ENCODE peak calls at places on chromosomes 1 and 21, in seven cellular contexts. K, M, W, C, N, V and R are unnamed samples.

GRCh38 chr1:209634005-209634737 is 18.1 kb downstream of the LAMB3 start:
- DNase-seq in K (no peak), M (no peak), W (no peak), C (no peak), N (no peak), V (no peak), R (no peak)

GRCh38 chr1:91751281-91751680 is 134.7 kb downstream of the TGFBR3 start:
- DNase-seq in K (no peak), M (no peak), W (no peak), C (no peak), N (no peak), V (no peak), R (peak)

GRCh38 chr21:39348355-39349210 is at the start of gene HMGN1:
- DNase-seq in K (peak), M (peak), W (peak), C (peak), N (peak), V (peak), R (peak)

GRCh38 chr1:182337736-182338571 is 53.6 kb downstream of the GLUL start:
- DNase-seq in K (no peak), M (no peak), W (no peak), C (no peak), N (no peak), V (no peak), R (peak)

GRCh38 chr1:244010191-244010590 is 40.9 kb upstream of the ZBTB18 start:
- DNase-seq in K (no peak), M (peak), W (no peak), C (no peak), N (peak), V (no peak), R (no peak)

GRCh38 chr1:164617607-164618564 is 58.9 kb downstream of the PBX1 start:
- DNase-seq in K (peak), M (peak), W (no peak), C (peak), N (no peak), V (no peak), R (peak)

GRCh38 chr21:46098303-46099141 is 610 bp downstream of the COL6A2 start:
- DNase-seq in K (no peak), M (no peak), W (no peak), C (peak), N (no peak), V (peak), R (peak)

GRCh38 chr21:42461881-42462877 is 33.8 kb downstream of the RSPH1 start:
- DNase-seq in K (peak), M (no peak), W (no peak), C (no peak), N (no peak), V (no peak), R (no peak)

GRCh38 chr1:199667079-199667478 is 360.4 kb upstream of the NR5A2 start:
- DNase-seq in K (no peak), M (no peak), W (no peak), C (no peak), N (no peak), V (no peak), R (no peak)

GRCh38 chr1:30381671-30382365 is 341.6 kb downstream of the MATN1 start:
- DNase-seq in K (no peak), M (no peak), W (no peak), C (no peak), N (no peak), V (no peak), R (no peak)

GRCh38 chr1:245444181-245444580 is 289.4 kb downstream of the KIF26B start:
- DNase-seq in K (no peak), M (no peak), W (no peak), C (no peak), N (no peak), V (no peak), R (no peak)

GRCh38 chr1:50332941-50333594 is 90.2 kb downstream of the DMRTA2 start:
- DNase-seq in K (no peak), M (peak), W (peak), C (peak), N (peak), V (peak), R (peak)

GRCh38 chr21:35239811-35240219 is 190.7 kb upstream of the RUNX1 start:
- DNase-seq in K (peak), M (peak), W (no peak), C (no peak), N (no peak), V (no peak), R (no peak)

GRCh38 chr1:163069142-163069541 is at the start of gene RGS4:
- DNase-seq in K (peak), M (peak), W (peak), C (peak), N (no peak), V (no peak), R (peak)

GRCh38 chr1:40381268-40382109 is 8.0 kb downstream of the SMAP2 start:
- DNase-seq in K (no peak), M (no peak), W (no peak), C (no peak), N (no peak), V (no peak), R (no peak)

GRCh38 chr21:31136891-31137290 is 98.6 kb upstream of the KRTAP19-8 start:
- DNase-seq in K (no peak), M (no peak), W (peak), C (no peak), N (no peak), V (no peak), R (no peak)

GRCh38 chr1:223834660-223835263 is 11.0 kb downstream of the TP53BP2 start:
- DNase-seq in K (no peak), M (no peak), W (no peak), C (no peak), N (no peak), V (no peak), R (peak)

GRCh38 chr1:21568006-21568746 is 59.0 kb downstream of the ALPL start:
- DNase-seq in K (no peak), M (no peak), W (no peak), C (no peak), N (no peak), V (no peak), R (peak)

GRCh38 chr1:66731462-66731861 is 20.8 kb upstream of the DYNLT5 start:
- DNase-seq in K (no peak), M (no peak), W (no peak), C (no peak), N (no peak), V (no peak), R (no peak)

GRCh38 chr1:235659186-235659771 is 9.7 kb upstream of the GNG4 start:
- DNase-seq in K (no peak), M (no peak), W (no peak), C (no peak), N (no peak), V (no peak), R (no peak)

GRCh38 chr1:10078494-10078893 is 45.7 kb downstream of the UBE4B start:
- DNase-seq in K (no peak), M (no peak), W (no peak), C (no peak), N (no peak), V (no peak), R (no peak)

GRCh38 chr1:66380452-66381212 is 153.3 kb upstream of the SGIP1 start:
- DNase-seq in K (no peak), M (no peak), W (no peak), C (no peak), N (no peak), V (no peak), R (peak)

GRCh38 chr1:28170036-28170596 is 6.4 kb downstream of the PTAFR start:
- DNase-seq in K (no peak), M (no peak), W (no peak), C (no peak), N (no peak), V (no peak), R (no peak)

GRCh38 chr1:92792340-92792782 is 7.5 kb upstream of the EVI5 start:
- DNase-seq in K (no peak), M (no peak), W (no peak), C (no peak), N (no peak), V (no peak), R (no peak)

GRCh38 chr1:157496121-157496526 is 56.2 kb downstream of the FCRL5 start:
- DNase-seq in K (no peak), M (peak), W (peak), C (peak), N (no peak), V (no peak), R (peak)

GRCh38 chr1:198156111-198156744 is 570 bp upstream of the NEK7 start:
- DNase-seq in K (peak), M (peak), W (no peak), C (peak), N (peak), V (peak), R (peak)

GRCh38 chr1:60952566-60953215 is 129.7 kb upstream of the NFIA start:
- DNase-seq in K (no peak), M (no peak), W (no peak), C (no peak), N (no peak), V (no peak), R (no peak)

GRCh38 chr1:244159646-244160045 is 108.6 kb downstream of the ZBTB18 start:
- DNase-seq in K (no peak), M (no peak), W (no peak), C (no peak), N (no peak), V (no peak), R (no peak)

GRCh38 chr1:10745886-10746455 is 50.5 kb downstream of the CASZ1 start:
- DNase-seq in K (no peak), M (no peak), W (no peak), C (no peak), N (no peak), V (no peak), R (no peak)

GRCh38 chr1:47536646-47537118 is 98.8 kb downstream of the FOXD2 start:
- DNase-seq in K (peak), M (peak), W (no peak), C (no peak), N (no peak), V (no peak), R (no peak)

GRCh38 chr1:95642035-95642434 is 408.0 kb downstream of the RWDD3 start:
- DNase-seq in K (no peak), M (no peak), W (no peak), C (no peak), N (no peak), V (no peak), R (no peak)

GRCh38 chr1:114509596-114510234 is 1.3 kb downstream of the TRIM33 start:
- DNase-seq in K (no peak), M (no peak), W (no peak), C (no peak), N (no peak), V (no peak), R (no peak)

GRCh38 chr1:51734899-51735745 is 118.2 kb downstream of the OSBPL9 start:
- DNase-seq in K (no peak), M (no peak), W (no peak), C (no peak), N (no peak), V (no peak), R (peak)

GRCh38 chr1:10986525-10986890 is 25.9 kb upstream of the TARDBP start:
- DNase-seq in K (no peak), M (no peak), W (no peak), C (no peak), N (no peak), V (no peak), R (no peak)

GRCh38 chr1:28835237-28835650 is 23.3 kb downstream of the OPRD1 start:
- DNase-seq in K (no peak), M (no peak), W (no peak), C (no peak), N (no peak), V (no peak), R (no peak)

GRCh38 chr1:94246692-94247145 is 9.3 kb upstream of the ARHGAP29 start:
- DNase-seq in K (no peak), M (peak), W (no peak), C (no peak), N (no peak), V (no peak), R (no peak)